ENCODE peak calls at places on chromosomes 6 and 20, in four cellular contexts. P is heart left ventricle, O is ovary, J is uterus. K is an unnamed sample.

GRCh38 chr6:109019911-109020310 is 74.7 kb downstream of the SESN1 start:
- DNase-seq in P (no peak), O (no peak), J (no peak), K (no peak)

GRCh38 chr6:139588734-139589418 is 214.4 kb upstream of the CITED2 start:
- DNase-seq in P (no peak), O (no peak), J (no peak), K (no peak)

GRCh38 chr6:112437053-112437452 is 89.9 kb downstream of the RFPL4B start:
- DNase-seq in P (no peak), O (no peak), J (no peak), K (no peak)

GRCh38 chr6:33124525-33124901 is 48.7 kb downstream of the HLA-DPB1 start:
- DNase-seq in P (no peak), O (no peak), J (no peak), K (no peak)

GRCh38 chr20:60804918-60805631 is 447.0 kb upstream of the CDH4 start:
- DNase-seq in P (no peak), O (no peak), J (no peak), K (no peak)

GRCh38 chr6:1475169-1475568 is 85.8 kb downstream of the FOXF2 start:
- DNase-seq in P (no peak), O (no peak), J (no peak), K (no peak)

GRCh38 chr6:12354499-12354898 is 64.3 kb downstream of the EDN1 start:
- DNase-seq in P (no peak), O (no peak), J (no peak), K (peak; percentile 83)

GRCh38 chr6:125984311-125984710 is 2.0 kb upstream of the TRMT11 start:
- DNase-seq in P (no peak), O (no peak), J (no peak), K (no peak)

GRCh38 chr6:71979911-71980310 is 93.6 kb downstream of the RIMS1 start:
- DNase-seq in P (no peak), O (no peak), J (no peak), K (no peak)

GRCh38 chr6:29791786-29792122 is 35.9 kb upstream of the HLA-G start:
- DNase-seq in P (no peak), O (no peak), J (no peak), K (peak; percentile 13)

GRCh38 chr6:16505711-16506362 is 255.4 kb downstream of the ATXN1 start:
- DNase-seq in P (no peak), O (peak; percentile 53), J (peak; percentile 59), K (peak; percentile 63)

GRCh38 chr6:146200136-146200708 is 171.4 kb downstream of the GRM1 start:
- DNase-seq in P (no peak), O (no peak), J (no peak), K (no peak)

GRCh38 chr20:38139919-38140753 is 24.9 kb downstream of the TGM2 start:
- DNase-seq in P (no peak), O (no peak), J (peak; percentile 10), K (no peak)

GRCh38 chr20:1901704-1902103 is 6.5 kb downstream of the SIRPA start:
- DNase-seq in P (no peak), O (no peak), J (no peak), K (no peak)

GRCh38 chr6:128078276-128078675 is 177.4 kb upstream of the THEMIS start:
- DNase-seq in P (no peak), O (no peak), J (no peak), K (no peak)

GRCh38 chr6:37845930-37846329 is 26.4 kb downstream of the ZFAND3 start:
- DNase-seq in P (no peak), O (no peak), J (no peak), K (no peak)

GRCh38 chr20:49889943-49890650 is 25.2 kb downstream of the SPATA2 start:
- DNase-seq in P (no peak), O (peak; percentile 45), J (no peak), K (no peak)

GRCh38 chr20:49887828-49888340 is 27.4 kb downstream of the SPATA2 start:
- DNase-seq in P (no peak), O (no peak), J (no peak), K (peak; percentile 28)

GRCh38 chr20:49888341-49889244 is 26.7 kb downstream of the SPATA2 start:
- DNase-seq in P (no peak), O (no peak), J (peak; percentile 47), K (no peak)

GRCh38 chr20:49890651-49891361 is 24.5 kb downstream of the SPATA2 start:
- DNase-seq in P (peak; percentile 44), O (peak; percentile 61), J (no peak), K (no peak)

GRCh38 chr20:49889245-49889942 is 25.9 kb downstream of the SPATA2 start:
- DNase-seq in P (no peak), O (no peak), J (no peak), K (peak; percentile 48)
- H3K4me3 ChIP-seq in P (no peak overlapping the region), O (no peak overlapping the region), J (no peak overlapping the region), K (no peak overlapping the region)

DNA sequence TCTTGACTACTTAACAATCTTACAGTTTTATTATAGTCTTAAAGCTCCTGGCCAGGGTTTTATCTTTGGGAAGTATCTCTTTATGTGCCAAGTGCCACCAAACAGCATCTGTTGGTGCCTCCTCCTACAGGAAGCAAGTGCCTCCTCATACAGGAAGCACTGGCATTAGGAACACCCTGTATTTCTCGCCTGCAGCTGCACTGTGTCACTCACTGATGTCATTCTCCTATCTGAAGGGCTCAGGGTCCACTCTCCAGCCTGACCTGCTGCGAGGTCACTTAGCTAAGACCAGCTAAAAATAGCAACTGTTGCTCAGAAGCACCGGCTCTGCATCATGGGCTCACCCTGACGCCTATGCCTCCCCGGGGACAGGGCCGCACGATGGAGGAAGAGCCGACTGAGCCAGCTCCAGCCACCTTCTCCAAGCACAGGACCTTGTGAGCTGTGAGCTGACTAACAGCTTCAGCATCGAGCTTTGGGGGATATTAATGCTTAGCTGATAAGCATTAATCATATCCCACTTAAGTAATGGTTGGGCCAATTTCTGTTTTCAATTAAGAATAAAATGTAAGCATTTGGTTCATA is 66.3 kb upstream of the CD93 start:
- DNase-seq in P (peak; percentile 87), O (peak; percentile 39), J (peak; percentile 53), K (peak; percentile 81)
- TF ChIP-seq POLR2A in P (no peak), O (no peak), J (no peak), K (no peak)

GRCh38 chr20:50092436-50092835 is 20.5 kb downstream of the UBE2V1 start:
- DNase-seq in P (no peak), O (no peak), J (no peak), K (no peak)

GRCh38 chr20:50088022-50088421 is 24.9 kb downstream of the UBE2V1 start:
- DNase-seq in P (no peak), O (no peak), J (no peak), K (no peak)

GRCh38 chr20:50093240-50093639 is 19.7 kb downstream of the UBE2V1 start:
- DNase-seq in P (no peak), O (no peak), J (no peak), K (no peak)

GRCh38 chr20:50089140-50089786 is 23.7 kb downstream of the UBE2V1 start:
- DNase-seq in P (no peak), O (no peak), J (no peak), K (no peak)

GRCh38 chr20:50089787-50090177 is 23.2 kb downstream of the UBE2V1 start:
- DNase-seq in P (no peak), O (no peak), J (no peak), K (no peak)
- H3K36me3 ChIP-seq in P (peaks cover 63% of the 10 kb centered on the region), O (no peaks in the 10 kb centered on the region), J (no peaks in the 10 kb centered on the region), K (peaks cover 18% of the 10 kb centered on the region)

GRCh38 chr6:392441-393390 is 1.2 kb downstream of the IRF4 start:
- DNase-seq in P (no peak), O (no peak), J (no peak), K (no peak)
- H3K4me3 ChIP-seq in P (peak overlapping the region; percentile 42), O (peak overlapping the region; percentile 20), J (peak overlapping the region; percentile 11), K (no peak overlapping the region)

DNA sequence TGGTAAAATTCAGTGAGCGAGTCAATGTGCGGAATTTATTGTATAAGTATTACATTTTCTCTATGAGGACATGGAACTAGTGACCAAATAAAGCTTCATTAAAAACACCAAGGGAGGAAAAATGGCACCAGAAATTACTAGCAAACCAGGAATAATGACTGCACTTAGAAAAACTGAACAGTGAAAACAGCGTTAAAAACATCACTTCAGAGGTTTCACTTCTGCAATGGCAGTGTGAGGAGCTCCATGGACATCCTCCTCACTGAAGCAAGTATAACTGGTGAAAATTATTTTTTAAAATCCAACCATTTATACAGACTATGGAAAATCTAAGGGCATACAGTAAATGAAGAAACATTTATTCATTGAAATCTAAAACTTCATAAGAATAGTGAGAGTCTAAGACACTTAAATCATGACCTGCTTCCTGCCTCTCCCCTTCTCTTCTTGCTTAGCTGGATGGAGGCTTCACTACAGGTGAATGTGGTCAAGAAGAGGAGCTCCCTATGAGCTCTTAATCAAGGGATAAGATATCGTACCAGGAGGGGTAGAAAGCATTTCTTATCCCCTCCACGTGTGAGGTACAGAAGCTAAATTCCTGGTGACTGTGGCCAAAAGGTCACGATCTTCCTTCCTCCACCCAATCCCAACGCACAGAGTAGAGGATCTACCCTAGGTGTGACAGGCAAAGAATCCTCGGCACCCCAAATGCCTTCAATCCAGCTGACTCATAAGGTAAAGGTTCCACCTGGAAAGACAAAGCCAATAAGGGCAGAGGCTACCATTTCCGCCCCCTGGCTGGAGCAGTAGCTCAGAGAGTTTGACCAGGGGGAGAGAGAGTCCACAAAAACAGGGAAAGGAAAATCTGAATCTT is 12.3 kb upstream of the ASF1A start:
- DNase-seq in P (no peak), O (no peak), J (no peak), K (no peak)
- TF ChIP-seq POLR2A in P (no peak), O (no peak), J (no peak), K (no peak)

K was measured in adrenal gland.